ENCODE peak calls at places on chromosomes 5 and 9, in four cellular contexts. C is sigmoid colon, S is A549, R is lower leg skin. L is an unnamed sample.
A peak's percentile ranks its signal among the peaks of the same experiment; 100 is the strongest.

GRCh38 chr9:70747335-70747734 is 332.9 kb upstream of the KLF9 start:
- DNase-seq in C (no peak), S (no peak), R (no peak), L (no peak)

GRCh38 chr9:126219717-126220116 is 106.9 kb upstream of the MVB12B start:
- DNase-seq in C (no peak), R (peak; percentile 72), S (no peak), L (no peak)

GRCh38 chr5:76547242-76547890 is 75.8 kb downstream of the F2RL2 start:
- DNase-seq in C (no peak), R (no peak), S (no peak), L (peak; percentile 24)

GRCh38 chr9:137406876-137407589 is 15.9 kb downstream of the EXD3 start:
- DNase-seq in R (peak; percentile 91), C (no peak), S (peak; percentile 60), L (peak; percentile 80)

GRCh38 chr5:91095321-91095720 is 287.8 kb downstream of the ARRDC3 start:
- DNase-seq in C (no peak), S (no peak), R (no peak), L (no peak)

GRCh38 chr9:71665247-71665646 is 103.1 kb downstream of the CEMIP2 start:
- DNase-seq in S (no peak), R (no peak), C (no peak), L (no peak)

GRCh38 chr5:113192541-113192940 is 215.9 kb downstream of the DCP2 start:
- DNase-seq in S (no peak), C (no peak), R (no peak), L (no peak)

GRCh38 chr5:131265318-131265803 is 1.5 kb downstream of the CDC42SE2 start:
- DNase-seq in C (no peak), S (peak; percentile 76), R (no peak), L (peak; percentile 74)

GRCh38 chr9:34651876-34652602 is at the start of gene IL11RA:
- DNase-seq in C (peak; percentile 97), R (peak; percentile 96), S (peak; percentile 91), L (peak; percentile 89)

GRCh38 chr5:2052687-2053086 is 170.0 kb upstream of the IRX4 start:
- DNase-seq in C (no peak), R (no peak), S (no peak), L (no peak)

GRCh38 chr9:137229903-137230719 is 590 bp upstream of the SLC34A3 start:
- DNase-seq in R (no peak), S (no peak), C (no peak), L (no peak)

GRCh38 chr5:147464211-147464610 is 45.7 kb downstream of the DPYSL3 start:
- DNase-seq in C (no peak), S (peak; percentile 49), R (no peak), L (peak; percentile 22)

GRCh38 chr9:93667006-93667405 is 90.6 kb downstream of the PHF2 start:
- DNase-seq in S (no peak), R (peak; percentile 83), C (peak; percentile 60), L (no peak)

GRCh38 chr5:128538249-128539037 is 398 bp upstream of the FBN2 start:
- DNase-seq in S (peak; percentile 88), R (no peak), C (peak; percentile 73), L (no peak)

GRCh38 chr5:24854350-24854749 is 209.6 kb upstream of the CDH10 start:
- DNase-seq in S (no peak), C (no peak), R (no peak), L (no peak)

GRCh38 chr9:33939924-33940874 is 108.5 kb downstream of the UBAP2 start:
- DNase-seq in S (peak; percentile 67), R (no peak), C (no peak), L (no peak)

GRCh38 chr5:29218829-29219228 is 1974.7 kb upstream of the CDH6 start:
- DNase-seq in S (no peak), R (no peak), C (no peak), L (no peak)

GRCh38 chr9:20990867-20991266 is 40.6 kb downstream of the HACD4 start:
- DNase-seq in R (no peak), S (no peak), C (peak; percentile 65), L (no peak)

GRCh38 chr5:124259017-124259416 is 487.4 kb downstream of the ZNF608 start:
- DNase-seq in C (no peak), S (no peak), R (no peak), L (no peak)

GRCh38 chr5:93600409-93601052 is 17.5 kb downstream of the NR2F1 start:
- DNase-seq in C (no peak), S (no peak), R (no peak), L (no peak)

GRCh38 chr9:114401344-114401743 is 13.6 kb upstream of the AKNA start:
- DNase-seq in S (no peak), R (no peak), C (no peak), L (no peak)

GRCh38 chr5:59204114-59204897 is 621.4 kb downstream of the RAB3C start:
- DNase-seq in R (no peak), C (no peak), S (no peak), L (no peak)

GRCh38 chr5:65480306-65480865 is 1.3 kb downstream of the ADAMTS6 start:
- DNase-seq in R (peak; percentile 95), C (peak; percentile 96), S (peak; percentile 30), L (peak; percentile 74)

GRCh38 chr9:14433841-14434511 is 120.0 kb upstream of the NFIB start:
- DNase-seq in S (peak; percentile 76), C (no peak), R (no peak), L (peak; percentile 71)

GRCh38 chr5:141848771-141849370 is 29.3 kb downstream of the PCDH1 start:
- DNase-seq in R (no peak), C (peak; percentile 75), S (peak; percentile 83), L (no peak)

GRCh38 chr5:10289353-10289752 is 18.3 kb downstream of the CMBL start:
- DNase-seq in R (no peak), C (no peak), S (no peak), L (peak; percentile 29)

GRCh38 chr5:94094793-94095441 is 353.5 kb upstream of the POU5F2 start:
- DNase-seq in R (no peak), C (no peak), S (no peak), L (peak; percentile 56)

GRCh38 chr5:97408331-97408730 is 225.3 kb upstream of the RIOK2 start:
- DNase-seq in S (no peak), R (no peak), C (no peak), L (no peak)

GRCh38 chr5:175822225-175822624 is 49.2 kb upstream of the CPLX2 start:
- DNase-seq in S (no peak), C (no peak), R (no peak), L (no peak)

GRCh38 chr5:14141764-14142163 is 1.4 kb upstream of the TRIO start:
- DNase-seq in S (no peak), R (no peak), C (no peak), L (no peak)

GRCh38 chr5:9046756-9047481 is 499.0 kb downstream of the SEMA5A start:
- DNase-seq in C (no peak), R (no peak), S (no peak), L (no peak)

GRCh38 chr9:6307551-6308096 is 20.6 kb upstream of the TPD52L3 start:
- DNase-seq in C (no peak), R (no peak), S (no peak), L (no peak)

GRCh38 chr9:87615547-87616148 is 110.3 kb upstream of the CTSL start:
- DNase-seq in R (no peak), C (no peak), S (no peak), L (no peak)

GRCh38 chr5:132662925-132663770 is 5.2 kb downstream of the IL13 start:
- DNase-seq in S (peak; percentile 13), R (no peak), C (no peak), L (peak; percentile 68)

GRCh38 chr5:167684251-167684650 is 607.2 kb upstream of the WWC1 start:
- DNase-seq in R (no peak), S (no peak), C (no peak), L (no peak)

GRCh38 chr5:134409321-134409720 is 2.4 kb downstream of the CDKN2AIPNL start:
- DNase-seq in R (no peak), S (no peak), C (no peak), L (no peak)
- TF ChIP-seq POLR2A in R (no peak), S (no peak), C (no peak), L (no peak)

DNA sequence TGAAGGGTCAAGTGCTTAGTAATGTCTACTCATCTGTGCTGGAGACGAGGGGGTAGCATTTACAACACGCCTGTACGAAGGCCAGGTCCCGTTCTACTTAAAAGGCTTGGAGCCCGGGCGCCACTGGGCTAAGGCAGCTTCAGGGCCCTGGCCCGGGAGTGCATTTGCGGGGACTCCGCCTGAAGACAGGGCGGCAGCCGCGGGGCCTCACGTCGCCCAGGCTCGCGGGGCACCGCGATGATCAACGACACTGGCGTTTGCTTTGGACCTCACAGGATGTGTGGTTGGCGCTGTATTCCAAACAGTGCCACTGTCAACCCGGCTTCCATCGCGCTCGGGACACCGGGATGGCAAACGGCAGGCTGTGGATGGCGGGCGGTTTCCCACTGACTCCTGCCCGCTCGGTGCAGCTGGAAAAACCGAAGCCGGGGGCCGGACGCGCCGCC is 1.1 kb upstream of the TENT4A start:
- DNase-seq in S (peak; percentile 66), R (peak; percentile 92), C (peak; percentile 80), L (peak; percentile 76)
- TF ChIP-seq POLR2A in S (peak; percentile 16), R (no peak), C (no peak), L (no peak)

DNA sequence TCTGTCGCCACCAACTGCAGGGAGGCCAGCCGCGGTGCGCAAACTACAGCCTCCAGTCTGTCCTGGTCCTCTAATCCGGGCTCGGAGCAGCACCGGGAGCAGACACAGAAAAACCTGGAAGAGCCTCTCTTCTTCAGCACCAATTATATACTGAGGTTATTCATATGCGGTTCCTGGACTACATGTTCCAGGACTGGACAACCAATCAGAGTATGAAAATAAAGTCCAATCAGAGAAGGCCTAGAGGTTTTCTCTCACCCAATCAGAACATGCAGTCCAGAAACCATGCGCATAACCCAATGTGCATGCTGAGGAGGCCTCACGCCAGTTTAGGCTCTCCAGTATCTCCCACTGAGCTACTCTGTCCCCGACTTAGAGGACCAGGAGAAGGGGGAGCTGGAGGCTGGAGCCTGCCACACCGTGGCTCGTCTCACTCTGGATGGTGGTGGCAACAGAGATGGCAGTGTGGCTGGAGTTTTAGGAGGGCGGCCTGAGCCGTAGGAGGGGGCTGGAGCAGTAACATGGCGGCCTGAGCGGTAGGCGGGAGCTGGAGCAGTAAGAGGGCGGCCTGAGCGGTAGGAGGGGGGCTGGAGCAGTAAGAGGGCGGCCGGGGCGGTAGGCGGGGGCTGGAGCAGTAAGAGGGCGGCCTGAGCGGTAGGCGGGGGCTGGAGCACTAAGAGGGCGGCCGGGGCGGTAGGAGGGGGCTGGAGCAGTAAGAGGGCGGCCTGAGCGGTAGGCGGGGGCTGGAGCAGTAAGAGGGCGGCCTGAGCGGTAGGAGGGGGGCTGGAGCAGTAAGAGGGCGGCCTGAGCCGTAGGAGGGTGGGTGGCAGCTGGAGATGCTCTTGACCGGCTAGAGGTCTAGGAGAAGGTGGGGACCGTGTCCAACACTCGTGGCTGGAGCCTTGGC is 20.4 kb upstream of the TRIM52 start:
- DNase-seq in C (no peak), R (peak; percentile 46), S (no peak), L (no peak)
- TF ChIP-seq POLR2A in C (no peak), R (no peak), S (no peak), L (no peak)

DNA sequence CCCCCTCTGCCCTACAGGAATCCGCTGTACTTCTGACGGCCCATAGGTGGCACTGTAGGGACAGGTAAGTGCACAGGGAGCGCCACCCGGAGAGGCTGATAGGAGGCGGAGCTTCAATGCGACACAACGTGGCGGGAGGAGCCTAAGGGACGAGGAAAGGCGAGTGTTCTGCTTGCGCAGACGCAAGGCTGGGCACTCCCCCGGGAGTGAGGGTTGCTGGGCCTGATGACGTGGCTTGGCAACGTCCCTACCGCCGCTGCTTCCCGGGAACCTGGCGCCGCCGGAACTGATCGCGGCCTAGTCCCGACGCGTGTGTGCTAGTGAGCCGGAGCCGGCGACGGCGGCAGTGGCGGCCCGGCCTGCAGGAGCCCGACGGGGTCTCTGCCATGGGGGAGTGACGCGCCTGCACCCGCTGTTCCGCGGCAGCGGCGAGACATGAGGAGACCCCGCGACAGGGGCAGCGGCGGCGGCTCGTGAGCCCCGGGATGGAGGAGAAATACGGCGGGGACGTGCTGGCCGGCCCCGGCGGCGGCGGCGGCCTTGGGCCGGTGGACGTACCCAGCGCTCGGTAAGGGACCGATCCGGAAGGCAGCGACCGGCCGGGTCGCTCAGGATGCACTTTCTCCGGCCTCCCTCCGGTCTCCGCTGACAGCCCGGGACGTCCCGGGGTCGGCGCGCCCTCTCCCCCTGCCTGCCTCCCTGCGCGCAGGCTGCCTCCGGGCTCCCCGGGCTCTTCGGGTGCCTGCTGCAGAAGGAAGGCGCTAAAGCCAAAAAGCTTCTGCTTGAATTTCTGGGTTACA is at the start of gene SLC30A5:
- DNase-seq in S (peak; percentile 100), C (peak; percentile 100), R (peak; percentile 99), L (peak; percentile 100)
- TF ChIP-seq POLR2A in S (peak; percentile 96), C (no peak), R (no peak), L (peak; percentile 97)